ENCODE peak calls at places on chromosome 18, in seven cellular contexts. R, X, P, S, T, B and N are unnamed samples.

GRCh38 chr18:57813245-57813644 is 10.1 kb upstream of the ATP8B1 start:
- DNase-seq in T (no peak), X (peak), B (peak), R (peak), P (peak), S (no peak), N (peak)

GRCh38 chr18:21740474-21740723 is 193 bp upstream of the MIB1 start:
- DNase-seq in R (peak), X (no peak), P (no peak), B (peak), T (no peak), S (peak), N (peak)

GRCh38 chr18:45332911-45333310 is 282.4 kb upstream of the SLC14A2 start:
- DNase-seq in P (no peak), X (no peak), R (no peak), T (no peak), B (no peak), S (no peak), N (no peak)

GRCh38 chr18:3923750-3924149 is 473.8 kb downstream of the TGIF1 start:
- DNase-seq in T (no peak), B (no peak), X (peak), S (no peak), P (no peak), R (no peak), N (no peak)

GRCh38 chr18:79771446-79772107 is 26.2 kb upstream of the KCNG2 start:
- DNase-seq in T (no peak), P (no peak), S (no peak), X (no peak), B (no peak), R (peak), N (no peak)

GRCh38 chr18:21672868-21673267 is 31.7 kb downstream of the ABHD3 start:
- DNase-seq in R (peak), S (no peak), P (peak), T (no peak), B (peak), X (peak), N (peak)

GRCh38 chr18:4987452-4988405 is 209.3 kb downstream of the AKAIN1 start:
- DNase-seq in T (no peak), B (no peak), X (no peak), S (no peak), P (no peak), R (no peak), N (no peak)

GRCh38 chr18:5939801-5940667 is 44.7 kb upstream of the TMEM200C start:
- DNase-seq in T (no peak), P (no peak), B (no peak), X (no peak), S (no peak), R (no peak), N (no peak)

GRCh38 chr18:55387139-55387984 is 200.6 kb downstream of the TCF4 start:
- DNase-seq in B (no peak), S (no peak), P (no peak), T (no peak), R (no peak), X (no peak), N (no peak)

GRCh38 chr18:30562231-30562630 is 480.3 kb downstream of the DSC3 start:
- DNase-seq in T (no peak), R (no peak), X (no peak), P (no peak), S (no peak), B (no peak), N (no peak)

GRCh38 chr18:58362027-58362575 is 266.8 kb downstream of the ALPK2 start:
- DNase-seq in S (no peak), P (no peak), B (peak), T (no peak), X (peak), R (no peak), N (peak)

GRCh38 chr18:58766164-58766563 is 94.9 kb downstream of the MALT1 start:
- DNase-seq in B (no peak), R (no peak), T (no peak), S (no peak), X (no peak), P (no peak), N (no peak)

GRCh38 chr18:12239426-12239825 is 14.7 kb upstream of the CIDEA start:
- DNase-seq in T (no peak), P (no peak), S (no peak), B (no peak), R (no peak), X (peak), N (peak)

GRCh38 chr18:37838086-37838485 is 272.5 kb upstream of the CELF4 start:
- DNase-seq in P (no peak), S (no peak), R (no peak), B (no peak), T (no peak), X (no peak), N (no peak)

GRCh38 chr18:9191658-9192256 is 55.2 kb downstream of the ANKRD12 start:
- DNase-seq in T (no peak), P (no peak), B (no peak), R (no peak), X (no peak), S (no peak), N (no peak)

GRCh38 chr18:60044290-60045006 is 144.7 kb downstream of the PMAIP1 start:
- DNase-seq in S (no peak), P (no peak), X (peak), R (no peak), T (no peak), B (no peak), N (peak)

GRCh38 chr18:3845176-3845575 is 395.2 kb downstream of the TGIF1 start:
- DNase-seq in P (no peak), R (no peak), X (no peak), B (no peak), T (no peak), S (no peak), N (no peak)

GRCh38 chr18:40355701-40356100 is 1599.3 kb upstream of the PIK3C3 start:
- DNase-seq in T (no peak), R (no peak), B (peak), P (no peak), X (peak), S (no peak), N (peak)

GRCh38 chr18:25111382-25112070 is 240.4 kb downstream of the ZNF521 start:
- DNase-seq in X (no peak), P (no peak), R (no peak), B (no peak), T (no peak), S (no peak), N (no peak)

GRCh38 chr18:79405019-79405780 is 9.5 kb downstream of the NFATC1 start:
- DNase-seq in T (peak), X (no peak), P (no peak), R (no peak), B (no peak), S (no peak), N (no peak)

GRCh38 chr18:63763831-63764600 is 11.2 kb upstream of the SERPINB7 start:
- DNase-seq in X (no peak), P (no peak), S (no peak), T (no peak), B (no peak), R (no peak), N (peak)

GRCh38 chr18:1488957-1489356 is 584.3 kb downstream of the ADCYAP1 start:
- DNase-seq in P (no peak), R (no peak), X (no peak), T (no peak), B (no peak), S (no peak), N (no peak)

GRCh38 chr18:68725341-68725740 is 10.4 kb upstream of the TMX3 start:
- DNase-seq in B (no peak), P (no peak), R (no peak), X (peak), S (no peak), T (no peak), N (no peak)

GRCh38 chr18:68215931-68216330 is 499.0 kb downstream of the TMX3 start:
- DNase-seq in T (no peak), B (peak), R (no peak), X (peak), S (no peak), P (no peak), N (peak)

GRCh38 chr18:29191263-29191662 is 1014.3 kb upstream of the CDH2 start:
- DNase-seq in X (peak), B (no peak), T (no peak), S (no peak), P (no peak), R (no peak), N (peak)

GRCh38 chr18:12278153-12278764 is 24.1 kb downstream of the CIDEA start:
- DNase-seq in X (no peak), T (no peak), S (no peak), B (peak), R (no peak), P (no peak), N (no peak)

GRCh38 chr18:33673689-33674088 is 95.7 kb downstream of the ASXL3 start:
- DNase-seq in S (no peak), P (no peak), B (no peak), R (no peak), T (no peak), X (no peak), N (no peak)

GRCh38 chr18:45167631-45168225 is 447.5 kb upstream of the SLC14A2 start:
- DNase-seq in R (no peak), S (no peak), T (no peak), B (no peak), P (no peak), X (peak), N (peak)

GRCh38 chr18:45625596-45625995 is 10.3 kb downstream of the SLC14A2 start:
- DNase-seq in X (no peak), B (no peak), S (no peak), T (no peak), P (no peak), R (no peak), N (no peak)

GRCh38 chr18:51479736-51480135 is 282.3 kb upstream of the MEX3C start:
- DNase-seq in S (no peak), X (no peak), T (no peak), B (no peak), P (no peak), R (no peak), N (no peak)

GRCh38 chr18:11147371-11147860 is 2.0 kb downstream of the PIEZO2 start:
- DNase-seq in B (peak), T (no peak), R (no peak), X (no peak), P (no peak), S (no peak), N (no peak)

GRCh38 chr18:11149441-11150270 is at the start of gene PIEZO2:
- DNase-seq in P (no peak), T (no peak), S (peak), X (peak), B (peak), R (no peak), N (peak)

GRCh38 chr18:11147962-11148654 is 1.3 kb downstream of the PIEZO2 start:
- DNase-seq in T (no peak), B (no peak), S (no peak), X (no peak), R (no peak), P (no peak), N (peak)

GRCh38 chr18:11150271-11150615 is 874 bp upstream of the PIEZO2 start:
- DNase-seq in R (no peak), B (no peak), P (no peak), T (no peak), S (no peak), X (no peak), N (no peak)

GRCh38 chr18:11148655-11149440 is 521 bp downstream of the PIEZO2 start:
- DNase-seq in R (no peak), B (no peak), T (no peak), S (no peak), X (no peak), P (no peak), N (no peak)
- H3K4me3 ChIP-seq in R (peak), B (peak), T (no peak), S (peak), X (peak), P (no peak), N (peak)

GRCh38 chr18:23825978-23826405 is 136.7 kb downstream of the LAMA3 start:
- DNase-seq in P (no peak), R (peak), T (no peak), X (peak), S (peak), B (peak), N (peak)
- H3K4me3 ChIP-seq in P (no peak), R (no peak), T (no peak), X (no peak), S (no peak), B (no peak), N (no peak)

DNA sequence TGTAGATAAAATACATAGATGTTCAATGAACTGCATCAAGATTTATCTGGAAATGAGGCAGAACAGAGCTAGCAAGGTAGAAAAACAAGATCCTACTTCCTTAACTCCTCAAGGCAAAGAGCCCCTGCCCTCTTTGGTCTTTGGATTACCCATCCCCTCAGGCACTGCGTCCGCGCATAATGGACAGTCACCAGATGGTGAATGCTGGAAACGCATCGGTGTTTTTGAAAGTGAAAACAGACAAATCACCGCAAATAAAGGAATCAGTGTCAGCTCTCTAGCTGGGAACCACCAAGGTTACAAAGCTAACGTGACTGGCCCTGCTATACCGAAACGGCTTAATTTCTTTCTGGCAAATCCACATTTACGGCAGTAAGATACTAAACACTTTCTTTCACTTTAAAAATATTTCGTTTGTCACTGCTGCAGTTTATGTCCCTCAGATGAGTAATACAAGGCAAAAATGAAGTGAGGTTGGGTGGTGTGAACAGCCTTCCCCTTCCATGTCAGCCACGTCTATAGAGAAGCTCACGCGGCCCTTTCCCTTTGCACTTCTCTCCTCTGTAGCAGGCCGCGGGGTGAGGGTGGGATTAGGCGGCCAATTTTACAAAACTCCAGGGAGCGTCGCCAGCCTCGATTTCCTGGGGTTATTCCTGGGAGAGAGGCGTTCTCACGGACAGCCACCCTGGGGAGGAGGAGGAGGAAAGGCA is 620 bp upstream of the GALR1 start:
- DNase-seq in X (no peak), P (no peak), R (no peak), S (no peak), B (no peak), T (no peak), N (peak)
- H3K4me3 ChIP-seq in X (peak), P (no peak), R (peak), S (peak), B (no peak), T (no peak), N (peak)

DNA sequence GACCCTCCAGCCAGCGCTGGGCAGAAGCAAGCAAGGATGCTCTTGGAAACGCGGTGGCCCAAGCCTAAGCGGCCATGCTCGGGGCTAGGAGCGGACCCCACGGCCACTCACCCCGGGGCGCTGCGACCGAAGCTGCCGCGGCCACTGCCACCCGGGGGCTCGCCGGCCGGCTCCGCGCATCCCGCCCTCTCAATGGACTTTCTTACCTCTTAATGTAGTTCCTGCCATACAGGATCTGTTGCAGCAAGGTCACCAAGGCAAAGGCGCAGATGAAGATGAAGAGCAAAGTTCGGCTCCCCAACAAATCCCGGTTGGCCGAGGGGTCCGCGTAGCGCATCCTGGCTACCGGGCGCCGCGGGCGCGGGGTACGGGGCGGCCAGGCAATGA is 688 bp downstream of the ST8SIA5 start:
- DNase-seq in B (no peak), R (no peak), P (no peak), X (no peak), S (no peak), T (no peak), N (no peak)
- H3K4me3 ChIP-seq in B (no peak), R (peak), P (no peak), X (peak), S (peak), T (no peak), N (no peak)